ENCODE peak calls at places on chromosome 13, in six cellular contexts. C is HTR-8/SVneo, D is immature natural killer cell, B is adipocyte, W is cardiac muscle cell, O is T-helper 2 cell. I is an unnamed sample.

GRCh38 chr13:40776681-40777165 is 5.7 kb upstream of the MRPS31 start:
- DNase-seq in C (peak), D (peak), B (peak), W (no peak), O (peak), I (no peak)

GRCh38 chr13:50319603-50320296 is 304.5 kb downstream of the KCNRG start:
- DNase-seq in C (no peak), D (peak), B (peak), W (no peak), O (no peak), I (no peak)

GRCh38 chr13:53200498-53201453 is 172.2 kb downstream of the OLFM4 start:
- DNase-seq in C (no peak), D (no peak), B (peak), W (peak), O (no peak), I (no peak)

GRCh38 chr13:103140001-103140671 is 73.9 kb upstream of the SLC10A2 start:
- DNase-seq in C (peak), D (no peak), B (peak), W (peak), O (no peak), I (no peak)

GRCh38 chr13:48976677-48977625 is 1.2 kb downstream of the FNDC3A start:
- DNase-seq in C (no peak), D (peak), B (peak), W (no peak), O (peak), I (no peak)

GRCh38 chr13:114140131-114140908 is 7.9 kb upstream of the RASA3 start:
- DNase-seq in C (no peak), D (peak), B (no peak), W (no peak), O (peak), I (no peak)

GRCh38 chr13:104586010-104586746 is 1520.0 kb upstream of the SLC10A2 start:
- DNase-seq in C (no peak), D (no peak), B (peak), W (no peak), O (no peak), I (no peak)

GRCh38 chr13:29319451-29319850 is 276.0 kb downstream of the SLC7A1 start:
- DNase-seq in C (no peak), D (no peak), B (no peak), W (peak), O (no peak), I (no peak)

GRCh38 chr13:83286737-83287136 is 595.5 kb downstream of the SLITRK1 start:
- DNase-seq in C (no peak), D (no peak), B (no peak), W (no peak), O (no peak), I (no peak)

GRCh38 chr13:81738364-81738763 is 1397.4 kb upstream of the SPRY2 start:
- DNase-seq in C (no peak), D (no peak), B (peak), W (no peak), O (no peak), I (no peak)

GRCh38 chr13:33441015-33441414 is 155.5 kb upstream of the STARD13 start:
- DNase-seq in C (peak), D (no peak), B (peak), W (peak), O (no peak), I (no peak)

GRCh38 chr13:99756281-99756680 is 215.3 kb downstream of the ZIC5 start:
- DNase-seq in C (no peak), D (no peak), B (no peak), W (no peak), O (no peak), I (no peak)

GRCh38 chr13:47632311-47632710 is 368.8 kb downstream of the SUCLA2 start:
- DNase-seq in C (no peak), D (no peak), B (no peak), W (no peak), O (no peak), I (no peak)

GRCh38 chr13:50989476-50989875 is 79.9 kb downstream of the RNASEH2B start:
- DNase-seq in C (no peak), D (no peak), B (no peak), W (peak), O (no peak), I (no peak)

GRCh38 chr13:48615017-48615416 is 38.7 kb upstream of the CYSLTR2 start:
- DNase-seq in C (no peak), D (no peak), B (no peak), W (no peak), O (no peak), I (no peak)

GRCh38 chr13:73138276-73138950 is 79.6 kb downstream of the KLF5 start:
- DNase-seq in C (peak), D (no peak), B (peak), W (no peak), O (no peak), I (no peak)

GRCh38 chr13:80342541-80343371 is 1.8 kb upstream of the SPRY2 start:
- DNase-seq in C (peak), D (peak), B (peak), W (peak), O (peak), I (no peak)

GRCh38 chr13:73598021-73598712 is 536.0 kb downstream of the KLF12 start:
- DNase-seq in C (no peak), D (no peak), B (peak), W (no peak), O (no peak), I (no peak)

GRCh38 chr13:24617394-24618218 is 62.6 kb upstream of the ATP12A start:
- DNase-seq in C (no peak), D (no peak), B (no peak), W (no peak), O (no peak), I (no peak)

GRCh38 chr13:109144693-109145437 is 515.5 kb downstream of the MYO16 start:
- DNase-seq in C (no peak), D (no peak), B (no peak), W (no peak), O (no peak), I (no peak)

GRCh38 chr13:113551081-113552000 is 33.2 kb upstream of the TFDP1 start:
- DNase-seq in C (no peak), D (no peak), B (no peak), W (no peak), O (no peak), I (no peak)

GRCh38 chr13:73215807-73216206 is 157.0 kb downstream of the KLF5 start:
- DNase-seq in C (no peak), D (no peak), B (peak), W (no peak), O (no peak), I (no peak)

GRCh38 chr13:33940898-33941297 is 122.9 kb downstream of the RFC3 start:
- DNase-seq in C (no peak), D (no peak), B (no peak), W (no peak), O (no peak), I (no peak)

GRCh38 chr13:100636441-100636840 is 38.2 kb downstream of the TMTC4 start:
- DNase-seq in C (no peak), D (no peak), B (no peak), W (no peak), O (no peak), I (no peak)

GRCh38 chr13:76829572-76830327 is 56.5 kb downstream of the KCTD12 start:
- DNase-seq in C (no peak), D (no peak), B (no peak), W (no peak), O (no peak), I (no peak)

GRCh38 chr13:101757446-101758039 is 305.1 kb downstream of the ITGBL1 start:
- DNase-seq in C (peak), D (peak), B (peak), W (peak), O (no peak), I (peak)

GRCh38 chr13:22298530-22298929 is 627.7 kb downstream of the FGF9 start:
- DNase-seq in C (no peak), D (no peak), B (no peak), W (no peak), O (no peak), I (no peak)

GRCh38 chr13:112582305-112582704 is 5.6 kb downstream of the TUBGCP3 start:
- DNase-seq in C (no peak), D (no peak), B (no peak), W (no peak), O (no peak), I (no peak)

GRCh38 chr13:101709952-101710351 is 257.5 kb downstream of the ITGBL1 start:
- DNase-seq in C (no peak), D (no peak), B (no peak), W (no peak), O (no peak), I (no peak)

GRCh38 chr13:64314286-64314685 is 2898.6 kb upstream of the PCDH20 start:
- DNase-seq in C (peak), D (no peak), B (peak), W (no peak), O (no peak), I (no peak)

I was measured in SK-N-MC.